ENCODE peak calls at places on chromosomes 2 and 18, in five cellular contexts. One of them, this sample, is unnamed.

GRCh38 chr2:121242976-121243375 is 42.0 kb downstream of the TFCP2L1 start:
- DNase-seq in uterus: no peak
- DNase-seq in IMR-90: no peak
- DNase-seq in prostate gland: no peak
- DNase-seq in A549: no peak
- DNase-seq in this sample: no peak

GRCh38 chr2:175244697-175245096 is 63.2 kb upstream of the ATP5MC3 start:
- DNase-seq in uterus: no peak
- DNase-seq in prostate gland: no peak
- DNase-seq in IMR-90: no peak
- DNase-seq in A549: no peak
- DNase-seq in this sample: no peak

GRCh38 chr2:192969055-192969454 is 774.3 kb upstream of the TMEFF2 start:
- DNase-seq in A549: no peak
- DNase-seq in uterus: no peak
- DNase-seq in IMR-90: no peak
- DNase-seq in prostate gland: no peak
- DNase-seq in this sample: no peak

GRCh38 chr2:205612661-205613060 is 69.6 kb upstream of the NRP2 start:
- DNase-seq in uterus: no peak
- DNase-seq in prostate gland: no peak
- DNase-seq in IMR-90: no peak
- DNase-seq in A549: no peak
- DNase-seq in this sample: no peak

GRCh38 chr18:44579745-44580144 is 100.9 kb upstream of the SETBP1 start:
- DNase-seq in prostate gland: no peak
- DNase-seq in uterus: no peak
- DNase-seq in A549: no peak
- DNase-seq in IMR-90: no peak
- DNase-seq in this sample: no peak

GRCh38 chr2:16320716-16321115 is 344.9 kb downstream of the CYRIA start:
- DNase-seq in A549: no peak
- DNase-seq in IMR-90: no peak
- DNase-seq in uterus: no peak
- DNase-seq in prostate gland: no peak
- DNase-seq in this sample: no peak

GRCh38 chr2:10839813-10840212 is 27.2 kb upstream of the PDIA6 start:
- DNase-seq in prostate gland: no peak
- DNase-seq in uterus: no peak
- DNase-seq in IMR-90: peak; percentile 35
- DNase-seq in A549: no peak
- DNase-seq in this sample: no peak

GRCh38 chr2:102001767-102002142 is 10.0 kb downstream of the IL1R2 start:
- DNase-seq in IMR-90: no peak
- DNase-seq in prostate gland: no peak
- DNase-seq in A549: no peak
- DNase-seq in uterus: no peak
- DNase-seq in this sample: no peak

GRCh38 chr2:86202702-86203101 is 3.4 kb downstream of the MRPL35 start:
- DNase-seq in A549: no peak
- DNase-seq in IMR-90: no peak
- DNase-seq in prostate gland: no peak
- DNase-seq in uterus: no peak
- DNase-seq in this sample: no peak

GRCh38 chr2:47016172-47016913 is 100.7 kb upstream of the MCFD2 start:
- DNase-seq in A549: peak; percentile 82
- DNase-seq in IMR-90: peak; percentile 98
- DNase-seq in prostate gland: peak; percentile 46
- DNase-seq in uterus: no peak
- DNase-seq in this sample: peak; percentile 99

GRCh38 chr18:48767090-48767670 is 183.6 kb downstream of the SMAD7 start:
- DNase-seq in A549: no peak
- DNase-seq in uterus: no peak
- DNase-seq in IMR-90: peak; percentile 45
- DNase-seq in prostate gland: no peak
- DNase-seq in this sample: no peak

GRCh38 chr2:172399765-172400164 is 27.6 kb upstream of the ITGA6 start:
- DNase-seq in uterus: no peak
- DNase-seq in A549: no peak
- DNase-seq in IMR-90: no peak
- DNase-seq in prostate gland: no peak
- DNase-seq in this sample: no peak

DNA sequence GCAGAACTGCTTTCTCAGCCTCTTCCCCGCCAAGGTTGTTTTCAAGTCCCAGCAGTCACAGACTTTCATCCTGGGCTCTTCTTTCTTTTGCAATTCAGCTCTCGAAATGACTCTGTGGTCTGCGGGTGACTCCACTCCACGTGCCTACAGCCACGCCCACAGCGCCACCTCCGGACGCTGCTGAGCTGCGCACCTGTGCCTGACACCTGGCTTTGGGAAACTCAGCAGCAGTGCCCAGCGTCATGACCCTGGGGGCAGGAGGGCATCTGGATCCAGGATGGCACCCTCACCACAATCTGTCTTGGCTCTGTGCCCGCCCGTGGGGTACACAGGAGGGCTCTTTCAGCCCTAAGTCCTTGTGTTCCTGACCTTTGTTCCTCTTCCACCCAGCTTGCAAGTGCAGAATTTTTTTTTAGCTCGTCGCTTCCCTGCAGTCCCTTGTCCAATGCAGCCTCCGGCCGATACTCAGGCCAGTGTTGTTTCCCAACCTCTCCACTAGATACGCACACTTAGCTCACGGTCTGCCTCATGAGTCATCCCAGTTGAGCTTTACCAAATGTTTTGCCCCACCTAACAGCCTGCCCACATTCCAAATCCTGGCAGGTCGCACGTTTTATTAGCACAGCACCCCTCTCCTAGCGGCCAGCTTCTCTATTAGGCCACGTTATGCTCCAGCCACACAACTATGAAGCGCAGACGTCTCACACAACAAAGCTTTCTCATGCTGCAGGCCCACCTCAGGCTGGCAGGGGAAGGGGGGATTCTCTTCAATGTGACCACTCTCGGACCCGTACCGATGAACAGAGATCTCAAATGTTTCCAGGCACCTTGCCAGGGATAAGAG is 6.5 kb upstream of the CAPN10 start:
- DNase-seq in prostate gland: no peak
- DNase-seq in uterus: peak; percentile 56
- DNase-seq in A549: peak; percentile 82
- DNase-seq in IMR-90: peak; percentile 89
- DNase-seq in this sample: peak; percentile 87
- TF ChIP-seq POLR2A in prostate gland: no peak
- TF ChIP-seq POLR2A in uterus: no peak
- TF ChIP-seq POLR2A in A549: no peak
- TF ChIP-seq POLR2A in IMR-90: no peak
- TF ChIP-seq POLR2A in this sample: no peak

DNA sequence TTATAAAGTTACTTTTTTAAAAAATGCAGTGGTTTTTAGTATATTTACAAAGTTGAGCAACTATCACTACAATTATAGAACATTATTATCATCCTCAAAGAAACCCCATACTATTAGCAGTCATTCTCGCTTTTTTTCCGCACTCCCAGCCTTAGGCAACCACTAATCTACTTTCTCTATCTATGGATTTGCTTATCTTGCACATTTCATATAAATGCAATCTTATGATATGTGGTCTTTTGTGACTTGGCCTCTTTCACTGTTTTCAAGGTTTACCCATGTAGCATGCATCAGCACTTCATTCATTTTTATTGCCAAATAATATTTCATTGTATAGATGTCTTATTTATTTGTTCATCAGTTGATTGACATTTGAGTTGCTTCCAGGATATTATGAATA is 273.4 kb downstream of the AGPS start:
- DNase-seq in uterus: no peak
- DNase-seq in IMR-90: no peak
- DNase-seq in prostate gland: no peak
- DNase-seq in A549: no peak
- DNase-seq in this sample: no peak
- TF ChIP-seq POLR2A in uterus: no peak
- TF ChIP-seq POLR2A in IMR-90: no peak
- TF ChIP-seq POLR2A in prostate gland: no peak
- TF ChIP-seq POLR2A in A549: no peak
- TF ChIP-seq POLR2A in this sample: no peak

GRCh38 chr2:68411397-68412126 is 46.5 kb downstream of the PLEK start:
- DNase-seq in prostate gland: no peak
- DNase-seq in IMR-90: no peak
- DNase-seq in uterus: no peak
- DNase-seq in A549: no peak
- DNase-seq in this sample: no peak
- TF ChIP-seq POLR2A in prostate gland: no peak
- TF ChIP-seq POLR2A in IMR-90: no peak
- TF ChIP-seq POLR2A in uterus: no peak
- TF ChIP-seq POLR2A in A549: no peak
- TF ChIP-seq POLR2A in this sample: no peak

GRCh38 chr2:96111257-96111640 is 5.1 kb downstream of the ADRA2B start:
- DNase-seq in IMR-90: no peak
- DNase-seq in uterus: no peak
- DNase-seq in prostate gland: no peak
- DNase-seq in A549: no peak
- DNase-seq in this sample: no peak
- TF ChIP-seq POLR2A in IMR-90: no peak
- TF ChIP-seq POLR2A in uterus: no peak
- TF ChIP-seq POLR2A in prostate gland: no peak
- TF ChIP-seq POLR2A in A549: no peak
- TF ChIP-seq POLR2A in this sample: no peak

GRCh38 chr2:208793434-208793833 is 386.8 kb downstream of the PTH2R start:
- DNase-seq in A549: no peak
- DNase-seq in uterus: no peak
- DNase-seq in IMR-90: no peak
- DNase-seq in prostate gland: no peak
- DNase-seq in this sample: no peak
- TF ChIP-seq POLR2A in A549: no peak
- TF ChIP-seq POLR2A in uterus: no peak
- TF ChIP-seq POLR2A in IMR-90: no peak
- TF ChIP-seq POLR2A in prostate gland: no peak
- TF ChIP-seq POLR2A in this sample: no peak

GRCh38 chr18:10953672-10954071 is 195.7 kb downstream of the PIEZO2 start:
- DNase-seq in A549: no peak
- DNase-seq in prostate gland: no peak
- DNase-seq in IMR-90: no peak
- DNase-seq in uterus: no peak
- DNase-seq in this sample: no peak
- TF ChIP-seq POLR2A in A549: no peak
- TF ChIP-seq POLR2A in prostate gland: no peak
- TF ChIP-seq POLR2A in IMR-90: no peak
- TF ChIP-seq POLR2A in uterus: no peak
- TF ChIP-seq POLR2A in this sample: no peak

DNA sequence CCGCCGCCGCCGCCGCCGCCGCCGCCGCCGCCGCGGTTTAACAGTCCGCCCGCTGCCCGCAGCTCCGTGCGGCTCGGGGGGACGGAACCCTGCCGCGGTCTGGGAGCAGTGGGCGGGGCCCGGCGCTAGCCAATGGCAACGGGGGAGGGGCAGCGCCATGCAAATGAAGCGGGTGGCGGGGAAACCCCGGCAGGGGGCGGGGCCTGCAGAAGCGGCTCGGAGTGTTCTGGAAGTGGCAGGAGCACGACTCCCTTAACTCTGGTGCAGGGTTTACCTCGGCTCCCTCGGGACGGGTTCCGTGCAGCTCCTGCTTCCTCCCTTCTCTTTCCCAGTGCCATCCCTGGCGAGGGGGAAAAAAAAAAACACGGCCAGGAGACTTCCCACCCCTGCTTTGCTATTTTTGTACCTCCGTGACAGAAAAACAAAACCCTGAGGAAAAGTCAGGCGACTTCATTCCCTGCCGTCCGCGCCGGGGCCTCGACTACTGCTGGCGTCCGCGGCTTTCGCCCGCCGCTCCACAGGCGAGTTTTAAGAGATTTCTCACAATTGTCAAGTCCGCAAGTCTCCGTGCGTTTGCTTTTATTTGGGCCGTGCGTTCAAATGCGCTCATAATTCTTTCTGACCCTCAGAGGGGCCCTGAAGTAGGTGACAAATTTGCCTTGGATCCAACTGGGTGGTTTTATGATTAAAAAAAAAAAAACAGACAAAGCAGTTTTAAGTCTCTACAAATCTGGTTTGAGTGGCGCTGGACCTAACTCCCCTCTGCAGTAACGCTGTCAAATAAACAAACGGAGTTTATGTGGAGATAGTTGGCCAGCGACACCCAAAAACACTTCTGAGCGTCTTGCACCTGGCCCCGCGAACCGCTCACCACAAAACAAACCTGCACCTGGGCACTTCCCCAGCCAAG is at the start of gene KANSL1L:
- DNase-seq in prostate gland: peak; percentile 99
- DNase-seq in uterus: peak; percentile 99
- DNase-seq in IMR-90: peak; percentile 94
- DNase-seq in A549: peak; percentile 92
- DNase-seq in this sample: peak; percentile 76
- TF ChIP-seq POLR2A in prostate gland: peak; percentile 94
- TF ChIP-seq POLR2A in uterus: peak; percentile 93
- TF ChIP-seq POLR2A in IMR-90: peak; percentile 57
- TF ChIP-seq POLR2A in A549: peak; percentile 23
- TF ChIP-seq POLR2A in this sample: peak; percentile 48